ENCODE peak calls at places on chromosomes 12 and 14, in six cellular contexts. One of them, this sample, is unnamed.

GRCh38 chr12:132483612-132484011 is 6.3 kb upstream of the FBRSL1 start:
- DNase-seq in HFFc6: no peak
- DNase-seq in mucosa of descending colon: no peak
- DNase-seq in DMS53: no peak
- DNase-seq in stimulated activated CD8-positive, alpha-beta memory T cell treated with anti-CD3 and anti-CD28 coated beads, Interleukin-7, amount 100 ng/mL, for 24 hours: no peak
- DNase-seq in COR-L47: no peak
- DNase-seq in this sample: no peak

GRCh38 chr12:50062733-50063452 is 5.5 kb downstream of the ASIC1 start:
- DNase-seq in HFFc6: no peak
- DNase-seq in mucosa of descending colon: peak
- DNase-seq in DMS53: no peak
- DNase-seq in stimulated activated CD8-positive, alpha-beta memory T cell treated with anti-CD3 and anti-CD28 coated beads, Interleukin-7, amount 100 ng/mL, for 24 hours: no peak
- DNase-seq in COR-L47: no peak
- DNase-seq in this sample: no peak

GRCh38 chr12:119446459-119446858 is 111.9 kb downstream of the CCDC60 start:
- DNase-seq in HFFc6: no peak
- DNase-seq in mucosa of descending colon: no peak
- DNase-seq in DMS53: peak
- DNase-seq in stimulated activated CD8-positive, alpha-beta memory T cell treated with anti-CD3 and anti-CD28 coated beads, Interleukin-7, amount 100 ng/mL, for 24 hours: no peak
- DNase-seq in COR-L47: no peak
- DNase-seq in this sample: no peak

GRCh38 chr12:108594323-108594903 is 3.5 kb downstream of the TMEM119 start:
- DNase-seq in HFFc6: no peak
- DNase-seq in mucosa of descending colon: no peak
- DNase-seq in DMS53: no peak
- DNase-seq in stimulated activated CD8-positive, alpha-beta memory T cell treated with anti-CD3 and anti-CD28 coated beads, Interleukin-7, amount 100 ng/mL, for 24 hours: no peak
- DNase-seq in COR-L47: no peak
- DNase-seq in this sample: no peak

GRCh38 chr14:105412768-105413541 is 6.7 kb upstream of the MTA1 start:
- DNase-seq in HFFc6: no peak
- DNase-seq in mucosa of descending colon: no peak
- DNase-seq in DMS53: peak
- DNase-seq in stimulated activated CD8-positive, alpha-beta memory T cell treated with anti-CD3 and anti-CD28 coated beads, Interleukin-7, amount 100 ng/mL, for 24 hours: no peak
- DNase-seq in COR-L47: no peak
- DNase-seq in this sample: no peak

GRCh38 chr12:121809712-121810116 is 5.9 kb downstream of the SETD1B start:
- DNase-seq in HFFc6: no peak
- DNase-seq in mucosa of descending colon: peak
- DNase-seq in DMS53: no peak
- DNase-seq in stimulated activated CD8-positive, alpha-beta memory T cell treated with anti-CD3 and anti-CD28 coated beads, Interleukin-7, amount 100 ng/mL, for 24 hours: no peak
- DNase-seq in COR-L47: no peak
- DNase-seq in this sample: peak

GRCh38 chr14:87508333-87508732 is 484.6 kb downstream of the GALC start:
- DNase-seq in HFFc6: no peak
- DNase-seq in mucosa of descending colon: no peak
- DNase-seq in DMS53: peak
- DNase-seq in stimulated activated CD8-positive, alpha-beta memory T cell treated with anti-CD3 and anti-CD28 coated beads, Interleukin-7, amount 100 ng/mL, for 24 hours: no peak
- DNase-seq in COR-L47: no peak
- DNase-seq in this sample: no peak

GRCh38 chr12:125734137-125734536 is 668.9 kb downstream of the AACS start:
- DNase-seq in HFFc6: no peak
- DNase-seq in mucosa of descending colon: no peak
- DNase-seq in DMS53: peak
- DNase-seq in stimulated activated CD8-positive, alpha-beta memory T cell treated with anti-CD3 and anti-CD28 coated beads, Interleukin-7, amount 100 ng/mL, for 24 hours: no peak
- DNase-seq in COR-L47: no peak
- DNase-seq in this sample: no peak

GRCh38 chr14:90429236-90429635 is 32.4 kb downstream of the CALM1 start:
- DNase-seq in HFFc6: no peak
- DNase-seq in mucosa of descending colon: no peak
- DNase-seq in DMS53: no peak
- DNase-seq in stimulated activated CD8-positive, alpha-beta memory T cell treated with anti-CD3 and anti-CD28 coated beads, Interleukin-7, amount 100 ng/mL, for 24 hours: no peak
- DNase-seq in COR-L47: no peak
- DNase-seq in this sample: no peak

GRCh38 chr12:132786192-132786591 is 24.6 kb upstream of the ANKLE2 start:
- DNase-seq in HFFc6: no peak
- DNase-seq in mucosa of descending colon: no peak
- DNase-seq in DMS53: no peak
- DNase-seq in stimulated activated CD8-positive, alpha-beta memory T cell treated with anti-CD3 and anti-CD28 coated beads, Interleukin-7, amount 100 ng/mL, for 24 hours: no peak
- DNase-seq in COR-L47: no peak
- DNase-seq in this sample: no peak

GRCh38 chr12:26340649-26341048 is 145.3 kb downstream of the SSPN start:
- DNase-seq in HFFc6: no peak
- DNase-seq in mucosa of descending colon: no peak
- DNase-seq in DMS53: no peak
- DNase-seq in stimulated activated CD8-positive, alpha-beta memory T cell treated with anti-CD3 and anti-CD28 coated beads, Interleukin-7, amount 100 ng/mL, for 24 hours: no peak
- DNase-seq in COR-L47: no peak
- DNase-seq in this sample: no peak

GRCh38 chr12:131105736-131106356 is 152.1 kb downstream of the ADGRD1 start:
- DNase-seq in HFFc6: no peak
- DNase-seq in mucosa of descending colon: peak
- DNase-seq in DMS53: no peak
- DNase-seq in stimulated activated CD8-positive, alpha-beta memory T cell treated with anti-CD3 and anti-CD28 coated beads, Interleukin-7, amount 100 ng/mL, for 24 hours: peak
- DNase-seq in COR-L47: no peak
- DNase-seq in this sample: peak

GRCh38 chr12:111792155-111792876 is 25.6 kb downstream of the ALDH2 start:
- DNase-seq in HFFc6: no peak
- DNase-seq in mucosa of descending colon: peak
- DNase-seq in DMS53: peak
- DNase-seq in stimulated activated CD8-positive, alpha-beta memory T cell treated with anti-CD3 and anti-CD28 coated beads, Interleukin-7, amount 100 ng/mL, for 24 hours: no peak
- DNase-seq in COR-L47: no peak
- DNase-seq in this sample: no peak

This sample was measured in upper lobe of left lung.